ENCODE peak calls at places on chromosomes 12 and 14, in four cellular contexts. F is activated T-helper 1 cell treated with Interleukin-2 at 50 U/mL for 16 hours, Z is Ammon's horn, R is NCI-H1417. G is an unnamed sample.

GRCh38 chr12:18782827-18783226 is 44.9 kb downstream of the CAPZA3 start:
- DNase-seq in F (no peak), Z (no peak), R (no peak), G (no peak)

GRCh38 chr14:30260772-30261607 is 298.0 kb upstream of the G2E3 start:
- DNase-seq in F (no peak), Z (no peak), R (no peak), G (no peak)

GRCh38 chr12:71780207-71780822 is 25.7 kb downstream of the RAB21 start:
- DNase-seq in F (no peak), Z (peak; percentile 65), R (peak; percentile 50), G (peak; percentile 53)

GRCh38 chr12:76455582-76456345 is 103.8 kb downstream of the OSBPL8 start:
- DNase-seq in F (no peak), Z (peak; percentile 59), R (peak; percentile 21), G (peak; percentile 75)

GRCh38 chr12:1527789-1528188 is 66.6 kb downstream of the FBXL14 start:
- DNase-seq in F (no peak), Z (no peak), R (no peak), G (no peak)

GRCh38 chr14:69997849-69998248 is 118.6 kb downstream of the SMOC1 start:
- DNase-seq in F (no peak), Z (no peak), R (no peak), G (no peak)

GRCh38 chr14:73786632-73786941 is 65.0 kb upstream of the PTGR2 start:
- DNase-seq in F (no peak), Z (peak; percentile 27), R (no peak), G (no peak)

GRCh38 chr12:109393437-109394345 is 46.0 kb downstream of the MYO1H start:
- DNase-seq in F (peak; percentile 5), Z (peak; percentile 71), R (peak; percentile 83), G (peak; percentile 78)

GRCh38 chr12:5827591-5827990 is 117.5 kb downstream of the ANO2 start:
- DNase-seq in F (no peak), Z (no peak), R (no peak), G (no peak)

GRCh38 chr14:61429316-61429715 is 107.9 kb downstream of the PRKCH start:
- DNase-seq in F (no peak), Z (no peak), R (no peak), G (peak; percentile 61)

GRCh38 chr14:37036669-37037341 is 135.6 kb downstream of the SLC25A21 start:
- DNase-seq in F (no peak), Z (no peak), R (no peak), G (no peak)

GRCh38 chr14:96146131-96146771 is 58.4 kb upstream of the BDKRB2 start:
- DNase-seq in F (no peak), Z (peak; percentile 93), R (no peak), G (no peak)

GRCh38 chr14:86464386-86464785 is 934.4 kb downstream of the FLRT2 start:
- DNase-seq in F (no peak), Z (peak; percentile 68), R (no peak), G (no peak)

G was measured in NCI-H2171 treated with DMSO at 0.1 percent for 48 hours.